ENCODE peak calls at places on chromosomes 7 and 10, in four cellular contexts. A, J, X and I are unnamed samples.

GRCh38 chr7:132116369-132116768 is 459.9 kb downstream of the PLXNA4 start:
- DNase-seq in J (no peak), X (no peak), A (no peak), I (no peak)

GRCh38 chr7:41573017-41573416 is 129.9 kb downstream of the INHBA start:
- DNase-seq in J (no peak), A (no peak), X (no peak), I (no peak)

GRCh38 chr10:59907918-59908807 is 1.8 kb upstream of the CCDC6 start:
- DNase-seq in J (no peak), A (peak), X (no peak), I (peak)

GRCh38 chr7:105355701-105356100 is 33.0 kb downstream of the SRPK2 start:
- DNase-seq in J (no peak), X (no peak), A (no peak), I (no peak)

GRCh38 chr10:69696073-69696731 is 66.2 kb downstream of the FAM241B start:
- DNase-seq in A (peak), J (no peak), X (peak), I (peak)

GRCh38 chr10:18713077-18713476 is 53.8 kb downstream of the ARL5B start:
- DNase-seq in A (no peak), J (no peak), X (peak), I (no peak)

GRCh38 chr7:131502810-131503545 is 53.5 kb downstream of the PODXL start:
- DNase-seq in J (no peak), X (peak), A (no peak), I (no peak)

GRCh38 chr7:23594879-23595604 is 2.1 kb upstream of the CCDC126 start:
- DNase-seq in A (no peak), J (peak), X (peak), I (no peak)

GRCh38 chr10:69864321-69864720 is 62.6 kb downstream of the COL13A1 start:
- DNase-seq in J (no peak), X (no peak), A (no peak), I (no peak)

GRCh38 chr10:80771902-80772555 is 234.3 kb downstream of the SH2D4B start:
- DNase-seq in J (no peak), X (no peak), A (peak), I (no peak)

GRCh38 chr10:114655671-114656070 is 2.4 kb downstream of the ABLIM1 start:
- DNase-seq in A (no peak), J (no peak), X (no peak), I (no peak)

GRCh38 chr10:92789826-92790225 is 58.5 kb upstream of the EXOC6 start:
- DNase-seq in A (no peak), J (no peak), X (no peak), I (no peak)

GRCh38 chr10:90451283-90451682 is 406.6 kb downstream of the HTR7 start:
- DNase-seq in J (no peak), X (no peak), A (no peak), I (no peak)

GRCh38 chr10:1577945-1578344 is 159.4 kb downstream of the ADARB2 start:
- DNase-seq in X (no peak), A (no peak), J (no peak), I (no peak)

GRCh38 chr7:7103343-7104313 is 78.7 kb upstream of the C1GALT1 start:
- DNase-seq in A (peak), J (peak), X (peak), I (peak)

GRCh38 chr10:30637881-30638467 is 8.4 kb upstream of the LYZL2 start:
- DNase-seq in X (peak), A (no peak), J (no peak), I (no peak)

GRCh38 chr10:26697922-26698608 is 564 bp downstream of the PDSS1 start:
- DNase-seq in A (no peak), X (no peak), J (no peak), I (peak)

GRCh38 chr10:110524864-110525242 is 27.1 kb downstream of the DUSP5 start:
- DNase-seq in J (no peak), X (no peak), A (no peak), I (no peak)

GRCh38 chr10:97319671-97320479 is 804 bp downstream of the FRAT1 start:
- DNase-seq in A (peak), X (peak), J (no peak), I (no peak)

GRCh38 chr7:1742555-1743303 is 72.7 kb downstream of the ELFN1 start:
- DNase-seq in X (no peak), A (peak), J (no peak), I (peak)

GRCh38 chr7:26078437-26079362 is 73.3 kb upstream of the NFE2L3 start:
- DNase-seq in J (peak), X (peak), A (peak), I (peak)

GRCh38 chr10:88095778-88096452 is 232.5 kb downstream of the PTEN start:
- DNase-seq in X (no peak), A (no peak), J (no peak), I (no peak)

GRCh38 chr7:98027342-98028033 is 37.5 kb upstream of the OCM2 start:
- DNase-seq in X (peak), J (no peak), A (no peak), I (no peak)

GRCh38 chr10:86046845-86047460 is 319.6 kb downstream of the GRID1 start:
- DNase-seq in A (no peak), J (peak), X (no peak), I (no peak)

GRCh38 chr7:8154290-8154689 is 107.7 kb downstream of the ICA1 start:
- DNase-seq in X (no peak), A (no peak), J (no peak), I (no peak)

GRCh38 chr10:90288403-90288933 is 569.4 kb downstream of the HTR7 start:
- DNase-seq in A (no peak), X (no peak), J (no peak), I (no peak)

GRCh38 chr7:80749270-80749669 is 110.8 kb downstream of the CD36 start:
- DNase-seq in J (no peak), A (no peak), X (no peak), I (no peak)

GRCh38 chr10:102153093-102153620 is 968 bp downstream of the NOLC1 start:
- DNase-seq in J (no peak), A (no peak), X (no peak), I (no peak)

GRCh38 chr10:102150970-102151773 is 1.0 kb upstream of the NOLC1 start:
- DNase-seq in A (no peak), J (no peak), X (peak), I (no peak)

GRCh38 chr10:102154466-102155116 is 2.4 kb downstream of the NOLC1 start:
- DNase-seq in X (no peak), J (no peak), A (no peak), I (no peak)

GRCh38 chr10:102151774-102152544 is at the start of gene NOLC1:
- DNase-seq in X (peak), J (peak), A (peak), I (peak)

DNA sequence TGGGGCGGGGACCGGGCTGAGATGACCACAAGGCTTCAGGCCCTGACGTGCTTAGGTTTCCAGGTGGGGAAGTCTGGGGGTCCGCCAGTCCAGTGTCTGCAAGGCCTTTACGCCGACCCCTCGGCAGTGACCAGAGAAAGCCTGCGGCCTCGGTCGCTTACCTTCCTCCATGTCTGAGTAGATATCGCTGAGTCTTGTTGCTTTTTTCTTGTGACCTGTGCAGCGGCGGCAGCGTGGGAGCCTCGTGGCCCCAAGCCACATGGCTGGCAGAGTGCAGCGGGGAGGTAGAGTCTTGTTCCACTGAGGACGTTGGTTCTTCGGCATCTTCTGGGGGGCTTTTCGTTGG is 329 bp downstream of the NOLC1 start:
- DNase-seq in A (no peak), J (no peak), X (no peak), I (peak)
- TF ChIP-seq TARDBP in A (no peak), J (no peak), X (no peak), I (no peak)

DNA sequence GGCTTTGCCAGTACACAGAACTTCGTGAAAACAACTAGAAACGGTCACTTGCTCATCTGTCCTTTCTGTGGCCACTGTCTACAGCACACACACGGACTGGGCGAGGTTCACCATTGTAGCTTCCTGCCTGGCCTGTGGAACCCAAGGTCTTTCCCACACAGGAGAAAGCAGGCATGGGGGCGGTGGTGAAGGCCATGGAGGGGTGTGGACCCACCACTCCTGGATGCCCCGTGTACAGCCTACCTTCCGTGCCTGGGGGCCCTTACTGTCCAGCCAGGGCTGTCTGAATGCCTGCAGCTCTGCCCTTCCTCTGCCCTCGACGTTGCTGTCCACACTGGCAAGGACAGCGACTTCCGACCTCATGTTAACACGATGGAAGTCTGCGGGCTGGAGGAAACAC is 108.8 kb downstream of the PRPF18 start:
- DNase-seq in J (no peak), A (no peak), X (no peak), I (no peak)
- TF ChIP-seq TARDBP in J (no peak), A (no peak), X (no peak), I (no peak)

GRCh38 chr10:11164806-11165590 is 147.3 kb downstream of the CELF2 start:
- DNase-seq in J (no peak), X (no peak), A (peak), I (peak)

GRCh38 chr10:11167233-11167979 is 149.7 kb downstream of the CELF2 start:
- DNase-seq in A (no peak), J (no peak), X (no peak), I (no peak)

GRCh38 chr10:11168423-11169100 is 150.9 kb downstream of the CELF2 start:
- DNase-seq in A (no peak), J (no peak), X (no peak), I (no peak)

GRCh38 chr10:11163990-11164805 is 146.5 kb downstream of the CELF2 start:
- DNase-seq in X (no peak), A (no peak), J (no peak), I (no peak)

GRCh38 chr10:11165591-11166543 is 148.2 kb downstream of the CELF2 start:
- DNase-seq in A (peak), X (no peak), J (no peak), I (peak)
- TF ChIP-seq TARDBP in A (no peak), X (no peak), J (no peak), I (no peak)

GRCh38 chr10:126422561-126422960 is 34.3 kb upstream of the ADAM12 start:
- DNase-seq in A (no peak), X (no peak), J (no peak), I (no peak)
- TF ChIP-seq TARDBP in A (no peak), X (no peak), J (no peak), I (no peak)

GRCh38 chr10:96124230-96125141 is 5.6 kb upstream of the ZNF518A start:
- DNase-seq in J (no peak), A (peak), X (peak), I (peak)
- TF ChIP-seq TARDBP in J (no peak), A (no peak), X (peak), I (no peak)

GRCh38 chr7:18570441-18570840 is 74.9 kb downstream of the HDAC9 start:
- DNase-seq in J (no peak), A (no peak), X (no peak), I (no peak)

GRCh38 chr7:18573410-18574234 is 78.1 kb downstream of the HDAC9 start:
- DNase-seq in X (no peak), A (no peak), J (no peak), I (no peak)

GRCh38 chr7:18574235-18574540 is 78.6 kb downstream of the HDAC9 start:
- DNase-seq in J (no peak), X (no peak), A (no peak), I (no peak)

GRCh38 chr7:18572885-18573284 is 77.3 kb downstream of the HDAC9 start:
- DNase-seq in A (no peak), J (no peak), X (no peak), I (no peak)

GRCh38 chr7:18570890-18571478 is 75.4 kb downstream of the HDAC9 start:
- DNase-seq in A (no peak), J (no peak), X (peak), I (no peak)
- TF ChIP-seq TARDBP in A (no peak), J (no peak), X (no peak), I (no peak)

DNA sequence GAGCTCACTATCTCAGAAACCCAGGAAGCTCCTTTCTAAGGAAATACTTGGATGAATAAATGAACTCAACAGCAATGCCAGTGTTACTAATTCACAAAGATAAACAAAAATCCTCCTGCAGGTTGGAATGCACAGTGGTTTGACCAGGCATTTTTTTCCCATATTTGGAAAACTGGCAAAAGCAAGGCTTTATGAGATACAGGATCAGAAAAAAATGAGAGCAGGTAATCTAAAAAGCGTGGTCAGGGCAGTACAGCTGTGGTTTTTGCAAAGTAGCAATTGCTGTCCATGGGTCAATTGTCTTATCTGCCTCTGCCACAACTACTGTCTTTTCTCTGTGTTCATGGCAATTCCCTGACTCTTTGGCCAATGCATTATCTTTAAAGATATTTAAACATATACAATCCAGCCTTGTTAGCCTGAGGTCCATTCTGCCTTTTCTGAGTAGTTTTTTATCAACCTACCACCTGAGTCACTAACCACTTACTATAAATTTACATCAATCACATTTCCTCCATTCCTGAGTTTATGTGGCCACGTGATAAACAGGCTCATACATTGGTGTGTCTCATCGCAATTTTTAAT is 564.5 kb upstream of the IGFBP3 start:
- DNase-seq in X (no peak), A (no peak), J (no peak), I (no peak)
- TF ChIP-seq TARDBP in X (no peak), A (no peak), J (no peak), I (no peak)

GRCh38 chr10:44756235-44756634 is 154.9 kb upstream of the TMEM72 start:
- DNase-seq in A (no peak), J (no peak), X (no peak), I (no peak)
- TF ChIP-seq TARDBP in A (no peak), J (no peak), X (no peak), I (no peak)